ENCODE peak calls at places on chromosomes 1 and 21, in eight cellular contexts. One of them, this sample, is unnamed.

GRCh38 chr1:10730985-10731384 is 65.5 kb downstream of the CASZ1 start:
- DNase-seq in mammary epithelial cell: peak; percentile 86
- DNase-seq in heart right ventricle: no peak
- DNase-seq in GM06990: no peak
- DNase-seq in dorsolateral prefrontal cortex: no peak
- DNase-seq in AG10803: peak; percentile 87
- DNase-seq in testis: no peak
- DNase-seq in astrocyte of the spinal cord: peak; percentile 46
- DNase-seq in this sample: no peak

GRCh38 chr21:36478207-36478701 is 1.7 kb downstream of the CLDN14 start:
- DNase-seq in mammary epithelial cell: peak; percentile 83
- DNase-seq in heart right ventricle: no peak
- DNase-seq in GM06990: peak; percentile 24
- DNase-seq in dorsolateral prefrontal cortex: no peak
- DNase-seq in AG10803: peak; percentile 80
- DNase-seq in testis: no peak
- DNase-seq in astrocyte of the spinal cord: peak; percentile 80
- DNase-seq in this sample: no peak

GRCh38 chr1:40449684-40450490 is at the start of gene ZFP69B:
- DNase-seq in mammary epithelial cell: peak; percentile 89
- DNase-seq in heart right ventricle: peak; percentile 95
- DNase-seq in GM06990: peak; percentile 97
- DNase-seq in dorsolateral prefrontal cortex: peak; percentile 89
- DNase-seq in AG10803: peak; percentile 90
- DNase-seq in testis: peak; percentile 91
- DNase-seq in astrocyte of the spinal cord: peak; percentile 92
- DNase-seq in this sample: peak; percentile 97

GRCh38 chr1:179742717-179743678 is at the start of gene FAM163A:
- DNase-seq in mammary epithelial cell: no peak
- DNase-seq in heart right ventricle: peak; percentile 14
- DNase-seq in GM06990: no peak
- DNase-seq in dorsolateral prefrontal cortex: no peak
- DNase-seq in AG10803: no peak
- DNase-seq in testis: no peak
- DNase-seq in astrocyte of the spinal cord: no peak
- DNase-seq in this sample: no peak

GRCh38 chr21:41381731-41382130 is 19.9 kb downstream of the MX2 start:
- DNase-seq in mammary epithelial cell: no peak
- DNase-seq in heart right ventricle: no peak
- DNase-seq in GM06990: no peak
- DNase-seq in dorsolateral prefrontal cortex: no peak
- DNase-seq in AG10803: no peak
- DNase-seq in testis: no peak
- DNase-seq in astrocyte of the spinal cord: no peak
- DNase-seq in this sample: no peak

GRCh38 chr1:90339822-90340221 is 344.9 kb downstream of the ZNF326 start:
- DNase-seq in mammary epithelial cell: no peak
- DNase-seq in heart right ventricle: no peak
- DNase-seq in GM06990: no peak
- DNase-seq in dorsolateral prefrontal cortex: no peak
- DNase-seq in AG10803: no peak
- DNase-seq in testis: no peak
- DNase-seq in astrocyte of the spinal cord: no peak
- DNase-seq in this sample: no peak

GRCh38 chr1:1406101-1406820 is 832 bp downstream of the MRPL20 start:
- DNase-seq in mammary epithelial cell: no peak
- DNase-seq in heart right ventricle: no peak
- DNase-seq in GM06990: no peak
- DNase-seq in dorsolateral prefrontal cortex: no peak
- DNase-seq in AG10803: no peak
- DNase-seq in testis: no peak
- DNase-seq in astrocyte of the spinal cord: no peak
- DNase-seq in this sample: no peak

GRCh38 chr1:168452329-168452728 is 91.5 kb downstream of the XCL2 start:
- DNase-seq in mammary epithelial cell: no peak
- DNase-seq in heart right ventricle: no peak
- DNase-seq in GM06990: no peak
- DNase-seq in dorsolateral prefrontal cortex: no peak
- DNase-seq in AG10803: no peak
- DNase-seq in testis: no peak
- DNase-seq in astrocyte of the spinal cord: no peak
- DNase-seq in this sample: no peak

GRCh38 chr1:54643736-54644135 is 2.1 kb downstream of the MROH7 start:
- DNase-seq in mammary epithelial cell: no peak
- DNase-seq in heart right ventricle: no peak
- DNase-seq in GM06990: no peak
- DNase-seq in dorsolateral prefrontal cortex: no peak
- DNase-seq in AG10803: no peak
- DNase-seq in testis: no peak
- DNase-seq in astrocyte of the spinal cord: peak; percentile 6
- DNase-seq in this sample: no peak
- TF ChIP-seq CTCF in mammary epithelial cell: no peak
- TF ChIP-seq CTCF in heart right ventricle: no peak
- TF ChIP-seq CTCF in GM06990: no peak
- TF ChIP-seq CTCF in dorsolateral prefrontal cortex: no peak
- TF ChIP-seq CTCF in AG10803: no peak
- TF ChIP-seq CTCF in testis: no peak
- TF ChIP-seq CTCF in astrocyte of the spinal cord: no peak
- TF ChIP-seq CTCF in this sample: no peak

GRCh38 chr1:210446479-210446878 is 117.8 kb downstream of the HHAT start:
- DNase-seq in mammary epithelial cell: no peak
- DNase-seq in heart right ventricle: no peak
- DNase-seq in GM06990: peak; percentile 19
- DNase-seq in dorsolateral prefrontal cortex: peak; percentile 42
- DNase-seq in AG10803: no peak
- DNase-seq in testis: no peak
- DNase-seq in astrocyte of the spinal cord: peak; percentile 46
- DNase-seq in this sample: no peak

GRCh38 chr1:210445485-210445884 is 116.8 kb downstream of the HHAT start:
- DNase-seq in mammary epithelial cell: no peak
- DNase-seq in heart right ventricle: no peak
- DNase-seq in GM06990: no peak
- DNase-seq in dorsolateral prefrontal cortex: no peak
- DNase-seq in AG10803: no peak
- DNase-seq in testis: no peak
- DNase-seq in astrocyte of the spinal cord: no peak
- DNase-seq in this sample: no peak

GRCh38 chr1:210445931-210446330 is 117.2 kb downstream of the HHAT start:
- DNase-seq in mammary epithelial cell: no peak
- DNase-seq in heart right ventricle: no peak
- DNase-seq in GM06990: no peak
- DNase-seq in dorsolateral prefrontal cortex: no peak
- DNase-seq in AG10803: no peak
- DNase-seq in testis: no peak
- DNase-seq in astrocyte of the spinal cord: no peak
- DNase-seq in this sample: no peak

GRCh38 chr1:210447456-210448057 is 118.9 kb downstream of the HHAT start:
- DNase-seq in mammary epithelial cell: no peak
- DNase-seq in heart right ventricle: no peak
- DNase-seq in GM06990: no peak
- DNase-seq in dorsolateral prefrontal cortex: no peak
- DNase-seq in AG10803: no peak
- DNase-seq in testis: no peak
- DNase-seq in astrocyte of the spinal cord: no peak
- DNase-seq in this sample: no peak

DNA sequence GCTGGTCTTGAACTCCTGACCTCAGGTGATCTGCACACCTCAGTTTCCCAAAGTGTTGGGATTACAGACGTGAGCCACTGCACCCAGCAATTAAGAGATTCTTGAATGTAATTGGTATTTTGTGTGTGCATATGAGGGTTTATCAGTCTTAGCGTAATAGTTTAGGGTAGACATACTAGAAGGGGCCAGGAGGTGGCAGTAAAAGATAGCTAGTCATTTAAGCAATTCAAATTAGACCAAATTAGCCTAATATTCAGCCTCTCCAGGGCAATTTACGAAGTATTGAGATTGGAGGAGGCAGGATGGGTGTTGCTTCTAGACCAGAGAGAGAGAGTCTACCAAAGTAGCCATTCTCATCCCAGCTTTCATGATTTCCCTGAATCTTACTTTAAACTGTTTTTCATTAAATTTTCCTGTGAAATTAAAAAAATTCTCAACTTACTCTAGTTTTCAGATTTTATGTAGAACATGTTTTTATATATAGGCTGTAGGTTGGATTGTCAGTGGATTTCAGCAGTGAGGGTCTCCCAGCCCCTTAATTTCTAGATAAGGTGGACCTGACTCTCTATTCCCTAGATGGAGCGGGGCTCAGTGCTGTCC is 119.7 kb downstream of the HHAT start:
- DNase-seq in mammary epithelial cell: peak; percentile 18
- DNase-seq in heart right ventricle: no peak
- DNase-seq in GM06990: no peak
- DNase-seq in dorsolateral prefrontal cortex: no peak
- DNase-seq in AG10803: peak; percentile 76
- DNase-seq in testis: peak; percentile 50
- DNase-seq in astrocyte of the spinal cord: peak; percentile 67
- DNase-seq in this sample: no peak
- TF ChIP-seq CTCF in mammary epithelial cell: peak; percentile 63
- TF ChIP-seq CTCF in heart right ventricle: peak; percentile 29
- TF ChIP-seq CTCF in GM06990: peak; percentile 49
- TF ChIP-seq CTCF in dorsolateral prefrontal cortex: peak; percentile 79
- TF ChIP-seq CTCF in AG10803: peak; percentile 83
- TF ChIP-seq CTCF in testis: peak; percentile 30
- TF ChIP-seq CTCF in astrocyte of the spinal cord: peak; percentile 70
- TF ChIP-seq CTCF in this sample: no peak

GRCh38 chr1:208278638-208279037 is 34.5 kb upstream of the PLXNA2 start:
- DNase-seq in mammary epithelial cell: no peak
- DNase-seq in heart right ventricle: no peak
- DNase-seq in GM06990: no peak
- DNase-seq in dorsolateral prefrontal cortex: no peak
- DNase-seq in AG10803: no peak
- DNase-seq in testis: no peak
- DNase-seq in astrocyte of the spinal cord: no peak
- DNase-seq in this sample: no peak
- TF ChIP-seq CTCF in mammary epithelial cell: no peak
- TF ChIP-seq CTCF in heart right ventricle: no peak
- TF ChIP-seq CTCF in GM06990: no peak
- TF ChIP-seq CTCF in dorsolateral prefrontal cortex: no peak
- TF ChIP-seq CTCF in AG10803: no peak
- TF ChIP-seq CTCF in testis: no peak
- TF ChIP-seq CTCF in astrocyte of the spinal cord: no peak
- TF ChIP-seq CTCF in this sample: no peak

DNA sequence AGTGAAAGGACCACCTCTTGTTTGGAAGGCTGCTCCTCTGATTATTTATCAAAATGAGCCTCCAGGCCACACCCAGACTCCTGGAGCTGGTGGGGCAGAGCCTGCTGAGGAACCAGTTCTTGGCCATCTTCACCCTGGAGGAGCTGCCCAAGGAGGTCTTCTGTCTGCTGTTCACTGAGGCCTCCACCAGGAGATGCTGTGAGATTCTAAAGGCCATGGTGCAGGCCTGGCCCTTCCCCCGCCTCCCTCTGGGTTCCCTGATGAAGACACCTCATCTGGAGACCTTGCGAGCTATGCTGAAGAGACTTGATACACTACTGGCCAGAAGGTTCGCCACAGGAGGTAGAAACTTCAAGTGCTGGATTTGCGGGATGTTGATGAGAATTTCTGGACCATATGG is 61.7 kb upstream of the GJA8 start:
- DNase-seq in mammary epithelial cell: no peak
- DNase-seq in heart right ventricle: no peak
- DNase-seq in GM06990: no peak
- DNase-seq in dorsolateral prefrontal cortex: no peak
- DNase-seq in AG10803: peak; percentile 23
- DNase-seq in testis: no peak
- DNase-seq in astrocyte of the spinal cord: no peak
- DNase-seq in this sample: no peak
- TF ChIP-seq CTCF in mammary epithelial cell: no peak
- TF ChIP-seq CTCF in heart right ventricle: no peak
- TF ChIP-seq CTCF in GM06990: peak; percentile 49
- TF ChIP-seq CTCF in dorsolateral prefrontal cortex: no peak
- TF ChIP-seq CTCF in AG10803: peak; percentile 42
- TF ChIP-seq CTCF in testis: no peak
- TF ChIP-seq CTCF in astrocyte of the spinal cord: no peak
- TF ChIP-seq CTCF in this sample: no peak